ENCODE peak calls at places on chromosomes 6 and 20, in nine cellular contexts. S is CD4-positive, alpha-beta memory T cell; O is kidney; M is body of pancreas; K is A549; N is CD8-positive, alpha-beta memory T cell; F is upper lobe of right lung; P is endothelial cell of umbilical vein; E is pancreas. X is an unnamed sample.

GRCh38 chr6:104418125-104418524 is 441.6 kb downstream of the HACE1 start:
- DNase-seq in S (no peak), O (no peak), M (no peak), K (no peak), N (no peak), F (no peak), P (no peak), E (no peak), X (no peak)

GRCh38 chr6:165657325-165657680 is 5.7 kb downstream of the PDE10A start:
- DNase-seq in S (no peak), O (no peak), M (no peak), K (no peak), N (no peak), F (no peak), P (no peak), E (no peak), X (no peak)

GRCh38 chr6:71012871-71013456 is 56.1 kb upstream of the B3GAT2 start:
- DNase-seq in S (peak; percentile 29), O (no peak), M (no peak), K (peak; percentile 45), N (peak; percentile 16), F (no peak), P (peak; percentile 39), E (no peak), X (peak; percentile 89)

GRCh38 chr20:54219751-54220426 is 12.0 kb downstream of the PFDN4 start:
- DNase-seq in S (no peak), O (no peak), M (no peak), K (peak; percentile 60), N (no peak), F (no peak), P (peak; percentile 56), E (no peak), X (peak; percentile 59)

GRCh38 chr20:34907616-34908469 is 31.4 kb downstream of the ACSS2 start:
- DNase-seq in S (no peak), O (peak; percentile 88), M (peak; percentile 41), K (peak; percentile 74), N (no peak), F (no peak), P (peak; percentile 97), E (peak; percentile 14), X (no peak)

GRCh38 chr6:17448165-17448564 is 54.8 kb downstream of the CAP2 start:
- DNase-seq in S (no peak), O (no peak), M (no peak), K (no peak), N (no peak), F (no peak), P (peak; percentile 11), E (no peak), X (no peak)

GRCh38 chr6:129183681-129184216 is 300.8 kb downstream of the LAMA2 start:
- DNase-seq in S (no peak), O (no peak), M (no peak), K (no peak), N (no peak), F (no peak), P (peak; percentile 7), E (no peak), X (no peak)

GRCh38 chr6:135185483-135185882 is 4.4 kb downstream of the MYB start:
- DNase-seq in S (no peak), O (no peak), M (no peak), K (no peak), N (no peak), F (no peak), P (no peak), E (no peak), X (no peak)

GRCh38 chr6:143279385-143279784 is 171.1 kb downstream of the ADAT2 start:
- DNase-seq in S (no peak), O (no peak), M (peak; percentile 22), K (peak; percentile 26), N (no peak), F (no peak), P (peak; percentile 24), E (peak; percentile 5), X (peak; percentile 46)

GRCh38 chr6:113451030-113451429 is 406.1 kb upstream of the MARCKS start:
- DNase-seq in S (no peak), O (no peak), M (no peak), K (no peak), N (no peak), F (no peak), P (no peak), E (no peak), X (no peak)

GRCh38 chr6:43029120-43029519 is 7.7 kb downstream of the RRP36 start:
- DNase-seq in S (no peak), O (no peak), M (no peak), K (no peak), N (no peak), F (no peak), P (no peak), E (no peak), X (no peak)

GRCh38 chr20:41003143-41003932 is 25.3 kb upstream of the TOP1 start:
- DNase-seq in S (peak; percentile 76), O (peak; percentile 80), M (peak; percentile 74), K (peak; percentile 92), N (peak; percentile 48), F (peak; percentile 75), P (peak; percentile 96), E (peak; percentile 69), X (peak; percentile 78)

GRCh38 chr6:46730918-46731461 is 4.2 kb downstream of the PLA2G7 start:
- DNase-seq in S (no peak), O (no peak), M (no peak), K (no peak), N (no peak), F (no peak), P (no peak), E (no peak), X (no peak)

GRCh38 chr6:152270301-152270925 is 366.7 kb downstream of the SYNE1 start:
- DNase-seq in S (no peak), O (no peak), M (no peak), K (no peak), N (no peak), F (no peak), P (no peak), E (no peak), X (no peak)

GRCh38 chr20:7285918-7286556 is 518.6 kb downstream of the BMP2 start:
- DNase-seq in S (no peak), O (peak; percentile 77), M (peak; percentile 83), K (peak; percentile 81), N (no peak), F (peak; percentile 67), P (peak; percentile 88), E (peak; percentile 51), X (peak; percentile 85)

GRCh38 chr6:7042056-7042653 is 65.6 kb upstream of the RREB1 start:
- DNase-seq in S (no peak), O (no peak), M (no peak), K (no peak), N (no peak), F (no peak), P (peak; percentile 78), E (no peak), X (no peak)

GRCh38 chr20:3180319-3180718 is 7.0 kb upstream of the LZTS3 start:
- DNase-seq in S (no peak), O (no peak), M (no peak), K (no peak), N (no peak), F (no peak), P (no peak), E (no peak), X (no peak)

GRCh38 chr20:3189561-3190131 is 14.8 kb downstream of the DDRGK1 start:
- DNase-seq in S (no peak), O (peak; percentile 29), M (no peak), K (no peak), N (no peak), F (no peak), P (no peak), E (no peak), X (no peak)

GRCh38 chr20:3188823-3189413 is 15.6 kb downstream of the DDRGK1 start:
- DNase-seq in S (no peak), O (peak; percentile 32), M (no peak), K (no peak), N (no peak), F (no peak), P (no peak), E (no peak), X (no peak)

GRCh38 chr20:3181270-3181669 is 7.9 kb upstream of the LZTS3 start:
- DNase-seq in S (no peak), O (no peak), M (no peak), K (no peak), N (no peak), F (no peak), P (peak; percentile 53), E (no peak), X (no peak)

DNA sequence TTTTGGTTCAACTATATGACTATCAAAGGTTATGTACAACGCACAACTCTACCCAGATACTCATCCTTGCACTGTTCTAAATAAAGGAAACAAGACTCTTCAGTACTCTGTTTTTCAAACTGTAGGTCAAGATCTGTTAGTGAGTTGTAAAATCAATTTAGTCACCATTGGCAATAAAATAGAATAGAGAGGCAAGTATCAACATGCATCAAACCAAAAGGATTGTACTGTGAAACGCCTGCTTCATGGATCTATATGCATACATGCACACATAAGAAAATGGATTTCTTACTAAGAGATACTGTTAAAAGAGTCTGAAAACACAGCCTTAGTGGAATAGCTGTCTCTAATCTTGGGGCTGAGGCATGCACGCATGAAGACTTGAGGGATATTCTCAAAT is 10.5 kb upstream of the LZTS3 start:
- DNase-seq in S (no peak), O (no peak), M (no peak), K (no peak), N (no peak), F (no peak), P (no peak), E (no peak), X (no peak)
- H3K4me1 ChIP-seq in S (no peaks in the 10 kb centered on the region), O (no peaks in the 10 kb centered on the region), M (peaks cover 5% of the 10 kb centered on the region), K (no peaks in the 10 kb centered on the region), N (no peaks in the 10 kb centered on the region), F (no peaks in the 10 kb centered on the region), P (peaks cover 3% of the 10 kb centered on the region), E (no peaks in the 10 kb centered on the region), X (no peaks in the 10 kb centered on the region)

GRCh38 chr6:37021356-37022129 is 16.1 kb downstream of the FGD2 start:
- DNase-seq in S (peak; percentile 78), O (no peak), M (no peak), K (peak; percentile 60), N (peak; percentile 74), F (no peak), P (peak; percentile 51), E (no peak), X (peak; percentile 43)
- H3K4me1 ChIP-seq in S (peaks cover 57% of the 10 kb centered on the region), O (peaks cover 17% of the 10 kb centered on the region), M (peaks cover 49% of the 10 kb centered on the region), K (peaks cover 45% of the 10 kb centered on the region), N (peaks cover 37% of the 10 kb centered on the region), F (no peaks in the 10 kb centered on the region), P (peaks cover 10% of the 10 kb centered on the region), E (peaks cover 14% of the 10 kb centered on the region), X (peaks cover 16% of the 10 kb centered on the region)

GRCh38 chr6:187252-187840 is 104.9 kb upstream of the DUSP22 start:
- DNase-seq in S (no peak), O (no peak), M (no peak), K (no peak), N (no peak), F (no peak), P (no peak), E (no peak), X (no peak)
- H3K4me1 ChIP-seq in S (peaks cover 12% of the 10 kb centered on the region), O (peaks cover 2% of the 10 kb centered on the region), M (no peaks in the 10 kb centered on the region), K (no peaks in the 10 kb centered on the region), N (peaks cover 24% of the 10 kb centered on the region), F (peaks cover 11% of the 10 kb centered on the region), P (no peaks in the 10 kb centered on the region), E (no peaks in the 10 kb centered on the region), X (peaks cover 39% of the 10 kb centered on the region)

GRCh38 chr6:167092672-167093339 is 30.1 kb upstream of the CCR6 start:
- DNase-seq in S (no peak), O (no peak), M (no peak), K (no peak), N (no peak), F (no peak), P (no peak), E (no peak), X (no peak)
- H3K4me1 ChIP-seq in S (peaks cover 64% of the 10 kb centered on the region), O (no peaks in the 10 kb centered on the region), M (no peaks in the 10 kb centered on the region), K (no peaks in the 10 kb centered on the region), N (peaks cover 43% of the 10 kb centered on the region), F (no peaks in the 10 kb centered on the region), P (no peaks in the 10 kb centered on the region), E (no peaks in the 10 kb centered on the region), X (peaks cover 46% of the 10 kb centered on the region)